ENCODE peak calls at places on chromosomes 7 and 10, in seven cellular contexts. One of them, this sample, is unnamed.

GRCh38 chr7:102432476-102433318 is 678 bp upstream of the ORAI2 start:
- DNase-seq in T-helper 2 cell: no peak
- DNase-seq in NCI-H460: no peak
- DNase-seq in pancreas: no peak
- DNase-seq in activated CD8-positive, alpha-beta memory T cell treated with anti-CD3 and anti-CD28 coated beads, Interleukin-2, amount 10 ng/mL, durations not matched to agents 7 days and 5 days: no peak
- DNase-seq in transverse colon: peak; percentile 50
- DNase-seq in PC-3: no peak
- DNase-seq in this sample: no peak

GRCh38 chr7:142581341-142581740 is 167.9 kb upstream of the PRSS1 start:
- DNase-seq in T-helper 2 cell: no peak
- DNase-seq in NCI-H460: no peak
- DNase-seq in pancreas: no peak
- DNase-seq in activated CD8-positive, alpha-beta memory T cell treated with anti-CD3 and anti-CD28 coated beads, Interleukin-2, amount 10 ng/mL, durations not matched to agents 7 days and 5 days: peak; percentile 52
- DNase-seq in transverse colon: no peak
- DNase-seq in PC-3: peak; percentile 38
- DNase-seq in this sample: peak; percentile 62

GRCh38 chr10:15321431-15322321 is 49.4 kb downstream of the FAM171A1 start:
- DNase-seq in T-helper 2 cell: no peak
- DNase-seq in NCI-H460: no peak
- DNase-seq in pancreas: no peak
- DNase-seq in activated CD8-positive, alpha-beta memory T cell treated with anti-CD3 and anti-CD28 coated beads, Interleukin-2, amount 10 ng/mL, durations not matched to agents 7 days and 5 days: no peak
- DNase-seq in transverse colon: no peak
- DNase-seq in PC-3: no peak
- DNase-seq in this sample: no peak

GRCh38 chr10:79446451-79447020 is 1.1 kb upstream of the ZCCHC24 start:
- DNase-seq in T-helper 2 cell: peak; percentile 11
- DNase-seq in NCI-H460: no peak
- DNase-seq in pancreas: peak; percentile 91
- DNase-seq in activated CD8-positive, alpha-beta memory T cell treated with anti-CD3 and anti-CD28 coated beads, Interleukin-2, amount 10 ng/mL, durations not matched to agents 7 days and 5 days: peak; percentile 48
- DNase-seq in transverse colon: peak; percentile 58
- DNase-seq in PC-3: peak; percentile 80
- DNase-seq in this sample: no peak

GRCh38 chr10:79431891-79432831 is 13.3 kb downstream of the ZCCHC24 start:
- DNase-seq in T-helper 2 cell: no peak
- DNase-seq in NCI-H460: no peak
- DNase-seq in pancreas: no peak
- DNase-seq in activated CD8-positive, alpha-beta memory T cell treated with anti-CD3 and anti-CD28 coated beads, Interleukin-2, amount 10 ng/mL, durations not matched to agents 7 days and 5 days: no peak
- DNase-seq in transverse colon: no peak
- DNase-seq in PC-3: no peak
- DNase-seq in this sample: no peak

GRCh38 chr10:3666525-3667302 is 118.3 kb downstream of the KLF6 start:
- DNase-seq in T-helper 2 cell: peak; percentile 21
- DNase-seq in NCI-H460: no peak
- DNase-seq in pancreas: no peak
- DNase-seq in activated CD8-positive, alpha-beta memory T cell treated with anti-CD3 and anti-CD28 coated beads, Interleukin-2, amount 10 ng/mL, durations not matched to agents 7 days and 5 days: peak; percentile 56
- DNase-seq in transverse colon: no peak
- DNase-seq in PC-3: no peak
- DNase-seq in this sample: no peak

GRCh38 chr10:76456190-76456589 is 1024.8 kb downstream of the LRMDA start:
- DNase-seq in T-helper 2 cell: no peak
- DNase-seq in NCI-H460: no peak
- DNase-seq in pancreas: no peak
- DNase-seq in activated CD8-positive, alpha-beta memory T cell treated with anti-CD3 and anti-CD28 coated beads, Interleukin-2, amount 10 ng/mL, durations not matched to agents 7 days and 5 days: no peak
- DNase-seq in transverse colon: no peak
- DNase-seq in PC-3: peak; percentile 69
- DNase-seq in this sample: no peak

GRCh38 chr10:75398630-75399460 is 2.7 kb downstream of the ZNF503 start:
- DNase-seq in T-helper 2 cell: no peak
- DNase-seq in NCI-H460: no peak
- DNase-seq in pancreas: peak; percentile 90
- DNase-seq in activated CD8-positive, alpha-beta memory T cell treated with anti-CD3 and anti-CD28 coated beads, Interleukin-2, amount 10 ng/mL, durations not matched to agents 7 days and 5 days: no peak
- DNase-seq in transverse colon: peak; percentile 22
- DNase-seq in PC-3: peak; percentile 71
- DNase-seq in this sample: no peak

GRCh38 chr10:26682926-26683325 is 14.6 kb upstream of the PDSS1 start:
- DNase-seq in T-helper 2 cell: no peak
- DNase-seq in NCI-H460: no peak
- DNase-seq in pancreas: no peak
- DNase-seq in activated CD8-positive, alpha-beta memory T cell treated with anti-CD3 and anti-CD28 coated beads, Interleukin-2, amount 10 ng/mL, durations not matched to agents 7 days and 5 days: no peak
- DNase-seq in transverse colon: no peak
- DNase-seq in PC-3: no peak
- DNase-seq in this sample: no peak

GRCh38 chr7:95470452-95470851 is 15.3 kb upstream of the ASB4 start:
- DNase-seq in T-helper 2 cell: no peak
- DNase-seq in NCI-H460: no peak
- DNase-seq in pancreas: no peak
- DNase-seq in activated CD8-positive, alpha-beta memory T cell treated with anti-CD3 and anti-CD28 coated beads, Interleukin-2, amount 10 ng/mL, durations not matched to agents 7 days and 5 days: no peak
- DNase-seq in transverse colon: peak; percentile 10
- DNase-seq in PC-3: peak; percentile 22
- DNase-seq in this sample: peak; percentile 72

GRCh38 chr7:77434570-77434969 is 18.4 kb upstream of the GSAP start:
- DNase-seq in T-helper 2 cell: no peak
- DNase-seq in NCI-H460: no peak
- DNase-seq in pancreas: no peak
- DNase-seq in activated CD8-positive, alpha-beta memory T cell treated with anti-CD3 and anti-CD28 coated beads, Interleukin-2, amount 10 ng/mL, durations not matched to agents 7 days and 5 days: no peak
- DNase-seq in transverse colon: no peak
- DNase-seq in PC-3: no peak
- DNase-seq in this sample: no peak

GRCh38 chr10:62637249-62638061 is 167.1 kb upstream of the ADO start:
- DNase-seq in T-helper 2 cell: peak; percentile 21
- DNase-seq in NCI-H460: no peak
- DNase-seq in pancreas: no peak
- DNase-seq in activated CD8-positive, alpha-beta memory T cell treated with anti-CD3 and anti-CD28 coated beads, Interleukin-2, amount 10 ng/mL, durations not matched to agents 7 days and 5 days: peak; percentile 87
- DNase-seq in transverse colon: peak; percentile 33
- DNase-seq in PC-3: peak; percentile 94
- DNase-seq in this sample: peak; percentile 47

GRCh38 chr10:23826399-23826798 is 382.5 kb upstream of the KIAA1217 start:
- DNase-seq in T-helper 2 cell: no peak
- DNase-seq in NCI-H460: no peak
- DNase-seq in pancreas: no peak
- DNase-seq in activated CD8-positive, alpha-beta memory T cell treated with anti-CD3 and anti-CD28 coated beads, Interleukin-2, amount 10 ng/mL, durations not matched to agents 7 days and 5 days: no peak
- DNase-seq in transverse colon: no peak
- DNase-seq in PC-3: peak; percentile 21
- DNase-seq in this sample: peak; percentile 64

GRCh38 chr10:98423691-98424120 is 8.7 kb upstream of the PYROXD2 start:
- DNase-seq in T-helper 2 cell: no peak
- DNase-seq in NCI-H460: no peak
- DNase-seq in pancreas: peak; percentile 60
- DNase-seq in activated CD8-positive, alpha-beta memory T cell treated with anti-CD3 and anti-CD28 coated beads, Interleukin-2, amount 10 ng/mL, durations not matched to agents 7 days and 5 days: peak; percentile 40
- DNase-seq in transverse colon: no peak
- DNase-seq in PC-3: no peak
- DNase-seq in this sample: no peak

GRCh38 chr7:107506683-107507339 is 37.0 kb downstream of the GPR22 start:
- DNase-seq in T-helper 2 cell: no peak
- DNase-seq in NCI-H460: no peak
- DNase-seq in pancreas: peak; percentile 86
- DNase-seq in activated CD8-positive, alpha-beta memory T cell treated with anti-CD3 and anti-CD28 coated beads, Interleukin-2, amount 10 ng/mL, durations not matched to agents 7 days and 5 days: no peak
- DNase-seq in transverse colon: peak; percentile 85
- DNase-seq in PC-3: peak; percentile 94
- DNase-seq in this sample: peak; percentile 60

GRCh38 chr7:135114622-135115021 is 33.2 kb upstream of the TMEM140 start:
- DNase-seq in T-helper 2 cell: no peak
- DNase-seq in NCI-H460: no peak
- DNase-seq in pancreas: no peak
- DNase-seq in activated CD8-positive, alpha-beta memory T cell treated with anti-CD3 and anti-CD28 coated beads, Interleukin-2, amount 10 ng/mL, durations not matched to agents 7 days and 5 days: no peak
- DNase-seq in transverse colon: no peak
- DNase-seq in PC-3: no peak
- DNase-seq in this sample: no peak

GRCh38 chr10:34698979-34699378 is 116.1 kb downstream of the PARD3 start:
- DNase-seq in T-helper 2 cell: no peak
- DNase-seq in NCI-H460: peak; percentile 63
- DNase-seq in pancreas: no peak
- DNase-seq in activated CD8-positive, alpha-beta memory T cell treated with anti-CD3 and anti-CD28 coated beads, Interleukin-2, amount 10 ng/mL, durations not matched to agents 7 days and 5 days: no peak
- DNase-seq in transverse colon: no peak
- DNase-seq in PC-3: peak; percentile 100
- DNase-seq in this sample: peak; percentile 66

GRCh38 chr10:124626759-124627380 is 117.3 kb downstream of the FAM53B start:
- DNase-seq in T-helper 2 cell: peak; percentile 26
- DNase-seq in NCI-H460: no peak
- DNase-seq in pancreas: no peak
- DNase-seq in activated CD8-positive, alpha-beta memory T cell treated with anti-CD3 and anti-CD28 coated beads, Interleukin-2, amount 10 ng/mL, durations not matched to agents 7 days and 5 days: peak; percentile 71
- DNase-seq in transverse colon: peak; percentile 83
- DNase-seq in PC-3: peak; percentile 49
- DNase-seq in this sample: peak; percentile 38

GRCh38 chr7:44977956-44978355 is 859 bp downstream of the MYO1G start:
- DNase-seq in T-helper 2 cell: no peak
- DNase-seq in NCI-H460: no peak
- DNase-seq in pancreas: no peak
- DNase-seq in activated CD8-positive, alpha-beta memory T cell treated with anti-CD3 and anti-CD28 coated beads, Interleukin-2, amount 10 ng/mL, durations not matched to agents 7 days and 5 days: peak; percentile 68
- DNase-seq in transverse colon: peak; percentile 37
- DNase-seq in PC-3: no peak
- DNase-seq in this sample: no peak